ENCODE peak calls at places on chromosome 18, in nine cellular contexts. P is CD8-positive, alpha-beta T cell; Y is LNCaP clone FGC; T is fibroblast of the aortic adventitia; S is right lobe of liver; D is progenitor cell of endocrine pancreas; J is GM12865; R is A549; L is transverse colon. C is an unnamed sample.

GRCh38 chr18:78896111-78896510 is 83.5 kb upstream of the SALL3 start:
- DNase-seq in L (no peak), P (no peak), S (no peak), Y (no peak), T (no peak), D (no peak), J (no peak), R (no peak), C (no peak)

GRCh38 chr18:67400502-67401117 is 115.9 kb downstream of the DSEL start:
- DNase-seq in S (no peak), T (peak), L (no peak), R (no peak), P (no peak), D (no peak), J (no peak), Y (no peak), C (no peak)

GRCh38 chr18:68509902-68510301 is 205.0 kb downstream of the TMX3 start:
- DNase-seq in L (no peak), S (no peak), D (no peak), P (no peak), J (no peak), R (no peak), Y (no peak), T (peak), C (no peak)

GRCh38 chr18:78722959-78723706 is 256.5 kb upstream of the SALL3 start:
- DNase-seq in R (no peak), T (no peak), L (no peak), D (no peak), P (no peak), S (no peak), Y (no peak), J (no peak), C (no peak)

GRCh38 chr18:3983351-3983969 is 471.6 kb downstream of the DLGAP1 start:
- DNase-seq in R (peak), S (no peak), J (no peak), Y (no peak), D (no peak), T (peak), P (no peak), L (no peak), C (no peak)

GRCh38 chr18:8139971-8140406 is 469.2 kb upstream of the RAB12 start:
- DNase-seq in T (no peak), L (no peak), R (no peak), J (no peak), Y (no peak), D (no peak), P (no peak), S (no peak), C (no peak)

GRCh38 chr18:58230438-58231179 is 186.6 kb downstream of the NEDD4L start:
- DNase-seq in P (no peak), S (peak), Y (no peak), J (peak), D (no peak), R (peak), L (no peak), T (no peak), C (peak)

GRCh38 chr18:75478996-75479870 is 51.7 kb upstream of the SMIM21 start:
- DNase-seq in D (no peak), L (no peak), R (peak), P (no peak), S (no peak), J (peak), T (peak), Y (peak), C (no peak)

GRCh38 chr18:58838946-58839345 is 25.7 kb upstream of the ZNF532 start:
- DNase-seq in L (no peak), D (no peak), P (no peak), J (no peak), S (no peak), R (no peak), T (no peak), Y (no peak), C (no peak)

GRCh38 chr18:8374652-8375051 is 234.6 kb upstream of the RAB12 start:
- DNase-seq in Y (peak), L (no peak), S (no peak), D (no peak), P (no peak), T (no peak), R (no peak), J (no peak), C (no peak)

GRCh38 chr18:23038712-23039111 is 96.6 kb upstream of the CABLES1 start:
- DNase-seq in L (no peak), Y (no peak), S (no peak), T (peak), D (no peak), R (peak), P (no peak), J (no peak), C (no peak)

GRCh38 chr18:9233771-9234440 is 97.3 kb downstream of the ANKRD12 start:
- DNase-seq in L (no peak), J (no peak), S (no peak), R (no peak), P (no peak), Y (no peak), T (no peak), D (no peak), C (no peak)

GRCh38 chr18:75408554-75409506 is 18.7 kb downstream of the SMIM21 start:
- DNase-seq in J (no peak), Y (no peak), S (no peak), T (peak), P (no peak), L (no peak), R (peak), D (no peak), C (no peak)

GRCh38 chr18:23235860-23236259 is 100.6 kb downstream of the CABLES1 start:
- DNase-seq in P (no peak), R (no peak), S (no peak), D (no peak), Y (no peak), T (no peak), J (no peak), L (no peak), C (no peak)

GRCh38 chr18:9869713-9870430 is 15.9 kb upstream of the TXNDC2 start:
- DNase-seq in S (no peak), D (no peak), P (no peak), Y (no peak), J (peak), L (peak), R (peak), T (peak), C (peak)

GRCh38 chr18:58451115-58451971 is 177.5 kb downstream of the ALPK2 start:
- DNase-seq in J (no peak), D (no peak), R (no peak), T (no peak), S (no peak), Y (no peak), L (no peak), P (no peak), C (no peak)

DNA sequence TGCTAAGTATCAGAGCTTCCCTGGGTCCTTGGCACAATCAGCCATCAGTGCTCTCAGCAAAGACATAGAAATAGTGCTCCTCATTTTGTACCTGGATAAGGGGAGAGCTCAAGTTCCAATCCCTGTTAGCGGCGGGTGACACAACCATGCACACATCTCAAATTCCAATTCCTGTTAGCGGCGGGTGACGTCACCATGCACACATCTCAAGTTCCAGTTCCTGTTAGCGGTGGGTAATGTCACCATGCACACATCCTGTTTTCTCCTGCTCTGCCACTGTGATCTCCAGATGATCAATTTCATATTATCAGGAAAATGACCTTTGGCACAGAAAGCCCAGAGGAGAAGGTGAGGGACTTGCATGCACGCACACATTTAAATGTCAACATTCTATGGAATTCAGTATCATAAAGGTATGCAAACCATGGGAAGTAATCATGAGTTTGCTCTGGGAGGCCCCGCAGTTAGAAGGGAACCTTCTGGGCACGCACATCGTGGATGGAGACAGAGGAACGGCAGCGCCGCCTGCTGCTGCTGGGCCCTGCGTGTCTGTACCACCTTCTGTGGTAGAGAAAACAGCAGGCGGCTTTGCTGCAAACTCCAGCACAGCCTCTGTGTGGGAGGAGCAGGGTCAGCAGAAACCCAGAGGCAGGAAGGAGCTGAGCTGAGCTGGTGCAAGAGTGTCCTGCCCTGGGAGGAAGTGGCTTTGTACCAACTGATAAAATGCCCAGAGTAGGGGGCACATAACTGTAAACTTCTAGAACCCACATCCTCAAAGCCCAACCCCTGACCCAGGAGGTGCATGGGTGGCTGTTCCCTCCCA is 77.8 kb downstream of the MBP start:
- DNase-seq in J (peak), T (peak), D (peak), L (peak), P (peak), Y (no peak), S (peak), R (peak), C (peak)
- TF ChIP-seq CTCF in J (peak), T (peak), D (peak), L (peak), P (peak), Y (peak), S (peak), R (peak), C (peak)

GRCh38 chr18:54774971-54775665 is 53.2 kb upstream of the RAB27B start:
- DNase-seq in Y (no peak), T (peak), R (no peak), S (no peak), J (no peak), P (no peak), D (no peak), L (no peak), C (no peak)

GRCh38 chr18:54777118-54777791 is 51.0 kb upstream of the RAB27B start:
- DNase-seq in L (no peak), T (no peak), Y (no peak), S (no peak), P (no peak), D (no peak), R (peak), J (no peak), C (no peak)

GRCh38 chr18:54776282-54776977 is 51.8 kb upstream of the RAB27B start:
- DNase-seq in J (peak), S (no peak), L (no peak), R (peak), Y (no peak), D (no peak), P (no peak), T (peak), C (no peak)

GRCh38 chr18:54774423-54774822 is 53.9 kb upstream of the RAB27B start:
- DNase-seq in L (no peak), Y (no peak), J (no peak), P (no peak), T (peak), D (no peak), S (no peak), R (no peak), C (no peak)

DNA sequence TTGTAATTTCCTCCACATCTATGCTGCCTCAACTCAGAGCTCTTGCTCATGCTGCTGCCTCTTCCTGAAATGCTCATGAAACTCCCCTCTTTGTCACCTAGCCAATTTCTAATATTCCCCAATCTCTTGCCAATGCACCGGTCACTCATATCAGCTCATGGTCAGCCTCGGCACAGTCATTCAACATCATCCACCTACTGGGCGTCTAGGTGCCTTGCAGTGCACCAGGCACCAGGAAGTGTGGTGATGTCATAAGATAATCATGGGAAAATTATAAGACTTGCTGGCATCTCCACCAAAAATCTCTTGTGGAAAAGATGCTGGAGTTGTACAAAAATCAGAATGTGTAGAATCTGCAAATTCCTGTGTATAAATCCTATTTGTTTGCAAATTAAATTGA is 52.6 kb upstream of the RAB27B start:
- DNase-seq in R (peak), J (no peak), Y (no peak), P (no peak), S (no peak), T (peak), L (no peak), D (no peak), C (no peak)
- TF ChIP-seq CTCF in R (peak), J (no peak), Y (no peak), P (no peak), S (no peak), T (peak), L (no peak), D (peak), C (no peak)

DNA sequence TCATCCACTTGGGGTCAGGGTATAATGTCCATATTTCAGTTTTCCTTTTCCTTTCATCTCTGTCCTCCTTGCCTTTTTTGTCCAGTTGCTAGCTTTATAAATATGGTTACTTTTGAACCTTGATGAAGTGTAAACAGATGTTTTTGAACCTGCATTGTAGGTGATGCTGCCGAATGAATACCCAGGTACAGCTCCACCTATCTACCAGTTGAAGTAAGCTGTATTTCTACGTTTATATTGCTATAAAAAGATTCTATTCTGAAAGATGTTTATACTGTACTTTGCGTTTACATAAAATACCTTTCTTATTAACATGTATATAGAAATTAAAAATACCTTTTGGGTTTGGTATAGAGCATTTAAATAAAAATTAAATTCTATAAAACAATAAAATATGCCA is 2.2 kb downstream of the IMPACT start:
- DNase-seq in J (no peak), S (no peak), P (no peak), T (no peak), L (no peak), R (no peak), Y (no peak), D (no peak), C (no peak)
- TF ChIP-seq CTCF in J (no peak), S (no peak), P (no peak), T (no peak), L (no peak), R (no peak), Y (peak), D (peak), C (no peak)

DNA sequence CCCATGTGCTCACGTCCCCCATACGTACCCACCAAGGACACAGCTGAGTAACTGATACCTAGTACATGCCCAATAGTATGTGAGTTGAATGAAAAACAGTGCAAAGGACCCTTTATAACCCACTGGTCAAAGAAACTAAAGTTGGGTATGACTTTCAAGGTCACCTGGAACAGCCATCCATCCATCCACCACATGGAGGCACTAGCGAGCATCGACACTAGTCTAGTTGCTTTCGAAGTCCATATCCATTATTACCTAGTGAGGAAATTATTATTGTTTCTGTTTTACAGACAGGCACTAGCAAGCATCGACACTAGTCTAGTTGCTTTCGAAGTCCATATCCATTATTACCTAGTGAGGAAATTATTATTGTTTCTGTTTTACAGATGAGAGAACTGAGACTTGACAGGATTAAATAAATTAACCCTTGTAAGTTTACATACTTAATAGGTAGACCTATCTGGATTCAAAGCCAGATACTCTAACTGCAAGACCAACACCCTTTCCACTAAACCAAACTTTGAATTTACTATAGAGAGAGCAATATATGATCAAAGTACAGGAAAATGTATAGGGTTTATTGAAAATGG is 233.7 kb downstream of the METTL4 start:
- DNase-seq in S (no peak), P (no peak), T (no peak), Y (no peak), L (peak), J (peak), D (no peak), R (peak), C (peak)
- TF ChIP-seq CTCF in S (peak), P (peak), T (peak), Y (peak), L (peak), J (peak), D (peak), R (peak), C (peak)

GRCh38 chr18:41745166-41746049 is 209.6 kb upstream of the PIK3C3 start:
- DNase-seq in L (peak), J (peak), P (no peak), D (peak), R (peak), T (peak), Y (peak), S (peak), C (peak)
- TF ChIP-seq CTCF in L (peak), J (peak), P (no peak), D (peak), R (peak), T (no peak), Y (peak), S (peak), C (peak)

GRCh38 chr18:25974630-25975077 is 115.8 kb downstream of the SS18 start:
- DNase-seq in L (no peak), R (peak), J (peak), D (no peak), T (no peak), P (no peak), S (no peak), Y (no peak), C (no peak)
- TF ChIP-seq CTCF in L (no peak), R (no peak), J (no peak), D (no peak), T (no peak), P (no peak), S (no peak), Y (no peak), C (no peak)

GRCh38 chr18:45850021-45850420 is 24.5 kb downstream of the SIGLEC15 start:
- DNase-seq in S (no peak), P (no peak), D (no peak), Y (no peak), L (no peak), T (no peak), J (peak), R (peak), C (no peak)
- TF ChIP-seq CTCF in S (peak), P (no peak), D (peak), Y (peak), L (no peak), T (peak), J (peak), R (peak), C (no peak)

GRCh38 chr18:36046898-36047297 is 20.5 kb downstream of the RPRD1A start:
- DNase-seq in R (no peak), Y (no peak), S (no peak), P (no peak), D (no peak), T (no peak), L (no peak), J (no peak), C (no peak)
- TF ChIP-seq CTCF in R (no peak), Y (no peak), S (no peak), P (no peak), D (no peak), T (no peak), L (no peak), J (no peak), C (no peak)

GRCh38 chr18:77207540-77207939 is 42.1 kb upstream of the GALR1 start:
- DNase-seq in T (peak), R (peak), D (no peak), P (peak), J (peak), S (peak), Y (no peak), L (peak), C (peak)
- TF ChIP-seq CTCF in T (peak), R (peak), D (peak), P (peak), J (peak), S (peak), Y (peak), L (peak), C (peak)

GRCh38 chr18:63528863-63529492 is 13.2 kb upstream of the SERPINB12 start:
- DNase-seq in R (no peak), T (no peak), J (no peak), S (no peak), P (no peak), D (no peak), L (no peak), Y (no peak), C (no peak)

GRCh38 chr18:63518178-63519012 is 23.8 kb upstream of the SERPINB12 start:
- DNase-seq in P (peak), D (peak), Y (peak), S (no peak), T (peak), L (peak), J (peak), R (peak), C (peak)

GRCh38 chr18:63520053-63520452 is 22.1 kb upstream of the SERPINB12 start:
- DNase-seq in Y (no peak), L (no peak), P (no peak), R (no peak), D (no peak), S (no peak), T (no peak), J (no peak), C (no peak)

DNA sequence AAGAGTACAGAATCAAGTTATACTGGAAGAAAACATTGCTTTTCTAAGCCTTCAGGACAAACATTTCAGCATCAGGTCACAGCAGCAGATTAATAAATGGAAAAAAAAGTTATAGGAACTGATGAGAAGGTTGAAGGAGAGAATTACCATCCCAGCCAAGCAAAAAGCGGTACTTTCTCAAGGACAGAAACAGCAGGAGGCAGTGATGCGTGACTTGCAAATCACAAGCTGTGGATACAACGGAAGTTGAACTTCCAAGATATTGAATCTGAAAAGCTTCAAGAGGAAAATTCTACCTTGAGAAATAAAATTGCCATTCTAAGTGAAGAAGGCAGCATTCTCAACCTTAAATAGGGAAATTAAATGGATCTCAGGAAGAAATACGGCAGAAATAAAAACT is 18.5 kb upstream of the SERPINB12 start:
- DNase-seq in P (no peak), J (no peak), D (no peak), T (peak), R (no peak), S (no peak), L (no peak), Y (no peak), C (no peak)
- TF ChIP-seq CTCF in P (no peak), J (no peak), D (no peak), T (no peak), R (no peak), S (no peak), L (no peak), Y (no peak), C (no peak)

C was measured in colonic mucosa.